ENCODE peak calls at places on chromosomes 7 and 10, in five cellular contexts. One of them, this sample, is unnamed.

GRCh38 chr10:124517466-124517865 is 55.8 kb downstream of the LHPP start:
- DNase-seq in cardiac fibroblast: no peak
- DNase-seq in Calu3: no peak
- DNase-seq in foreskin fibroblast: no peak
- DNase-seq in lower lobe of right lung: no peak
- DNase-seq in this sample: no peak

GRCh38 chr7:101200504-101200861 is 353 bp downstream of the MOGAT3 start:
- DNase-seq in cardiac fibroblast: no peak
- DNase-seq in Calu3: no peak
- DNase-seq in foreskin fibroblast: no peak
- DNase-seq in lower lobe of right lung: no peak
- DNase-seq in this sample: no peak

GRCh38 chr10:33143160-33143728 is 185.2 kb upstream of the ITGB1 start:
- DNase-seq in cardiac fibroblast: peak
- DNase-seq in Calu3: no peak
- DNase-seq in foreskin fibroblast: peak
- DNase-seq in lower lobe of right lung: no peak
- DNase-seq in this sample: no peak

GRCh38 chr10:3407208-3407607 is 234.6 kb upstream of the PITRM1 start:
- DNase-seq in cardiac fibroblast: peak
- DNase-seq in Calu3: no peak
- DNase-seq in foreskin fibroblast: no peak
- DNase-seq in lower lobe of right lung: no peak
- DNase-seq in this sample: no peak

GRCh38 chr7:110204527-110204926 is 886.4 kb upstream of the LRRN3 start:
- DNase-seq in cardiac fibroblast: peak
- DNase-seq in Calu3: peak
- DNase-seq in foreskin fibroblast: peak
- DNase-seq in lower lobe of right lung: no peak
- DNase-seq in this sample: peak

GRCh38 chr10:1117651-1118050 is 61.5 kb downstream of the WDR37 start:
- DNase-seq in cardiac fibroblast: no peak
- DNase-seq in Calu3: no peak
- DNase-seq in foreskin fibroblast: no peak
- DNase-seq in lower lobe of right lung: no peak
- DNase-seq in this sample: no peak

GRCh38 chr10:16856567-16856966 is 39.3 kb upstream of the RSU1 start:
- DNase-seq in cardiac fibroblast: peak
- DNase-seq in Calu3: no peak
- DNase-seq in foreskin fibroblast: no peak
- DNase-seq in lower lobe of right lung: no peak
- DNase-seq in this sample: peak

GRCh38 chr7:61111-61510 is 131.3 kb upstream of the FAM20C start:
- DNase-seq in cardiac fibroblast: no peak
- DNase-seq in Calu3: no peak
- DNase-seq in foreskin fibroblast: no peak
- DNase-seq in lower lobe of right lung: peak
- DNase-seq in this sample: no peak

GRCh38 chr10:26890956-26891355 is 30.2 kb upstream of the ABI1 start:
- DNase-seq in cardiac fibroblast: peak
- DNase-seq in Calu3: peak
- DNase-seq in foreskin fibroblast: peak
- DNase-seq in lower lobe of right lung: no peak
- DNase-seq in this sample: peak

GRCh38 chr10:55793024-55793423 is 568.0 kb downstream of the ZWINT start:
- DNase-seq in cardiac fibroblast: no peak
- DNase-seq in Calu3: no peak
- DNase-seq in foreskin fibroblast: no peak
- DNase-seq in lower lobe of right lung: no peak
- DNase-seq in this sample: no peak

GRCh38 chr10:124554085-124554858 is 92.6 kb downstream of the LHPP start:
- DNase-seq in cardiac fibroblast: no peak
- DNase-seq in Calu3: no peak
- DNase-seq in foreskin fibroblast: no peak
- DNase-seq in lower lobe of right lung: no peak
- DNase-seq in this sample: no peak

GRCh38 chr7:116173051-116174028 is 37.0 kb upstream of the TES start:
- DNase-seq in cardiac fibroblast: peak
- DNase-seq in Calu3: peak
- DNase-seq in foreskin fibroblast: peak
- DNase-seq in lower lobe of right lung: no peak
- DNase-seq in this sample: peak

GRCh38 chr10:71964669-71965515 is 697 bp downstream of the CHST3 start:
- DNase-seq in cardiac fibroblast: peak
- DNase-seq in Calu3: peak
- DNase-seq in foreskin fibroblast: peak
- DNase-seq in lower lobe of right lung: peak
- DNase-seq in this sample: peak

GRCh38 chr10:61971016-61971350 is 69.5 kb downstream of the ARID5B start:
- DNase-seq in cardiac fibroblast: peak
- DNase-seq in Calu3: no peak
- DNase-seq in foreskin fibroblast: no peak
- DNase-seq in lower lobe of right lung: no peak
- DNase-seq in this sample: no peak

GRCh38 chr7:132877578-132877977 is 204.3 kb downstream of the CHCHD3 start:
- DNase-seq in cardiac fibroblast: no peak
- DNase-seq in Calu3: no peak
- DNase-seq in foreskin fibroblast: no peak
- DNase-seq in lower lobe of right lung: no peak
- DNase-seq in this sample: no peak

GRCh38 chr7:25952277-25953057 is 199.5 kb upstream of the NFE2L3 start:
- DNase-seq in cardiac fibroblast: no peak
- DNase-seq in Calu3: peak
- DNase-seq in foreskin fibroblast: no peak
- DNase-seq in lower lobe of right lung: no peak
- DNase-seq in this sample: no peak

GRCh38 chr10:49404321-49404878 is 8.5 kb upstream of the DRGX start:
- DNase-seq in cardiac fibroblast: no peak
- DNase-seq in Calu3: no peak
- DNase-seq in foreskin fibroblast: no peak
- DNase-seq in lower lobe of right lung: no peak
- DNase-seq in this sample: no peak

GRCh38 chr7:150753826-150754603 is 16.8 kb downstream of the GIMAP5 start:
- DNase-seq in cardiac fibroblast: peak
- DNase-seq in Calu3: no peak
- DNase-seq in foreskin fibroblast: no peak
- DNase-seq in lower lobe of right lung: no peak
- DNase-seq in this sample: no peak

GRCh38 chr7:115864082-115864481 is 166.5 kb downstream of the TFEC start:
- DNase-seq in cardiac fibroblast: no peak
- DNase-seq in Calu3: no peak
- DNase-seq in foreskin fibroblast: no peak
- DNase-seq in lower lobe of right lung: no peak
- DNase-seq in this sample: no peak

GRCh38 chr10:10499839-10500238 is 517.8 kb upstream of the CELF2 start:
- DNase-seq in cardiac fibroblast: peak
- DNase-seq in Calu3: no peak
- DNase-seq in foreskin fibroblast: peak
- DNase-seq in lower lobe of right lung: no peak
- DNase-seq in this sample: no peak

GRCh38 chr7:127146746-127147536 is 105.8 kb downstream of the GRM8 start:
- DNase-seq in cardiac fibroblast: no peak
- DNase-seq in Calu3: no peak
- DNase-seq in foreskin fibroblast: no peak
- DNase-seq in lower lobe of right lung: no peak
- DNase-seq in this sample: no peak

GRCh38 chr10:30980951-30981616 is 50.6 kb downstream of the ZNF438 start:
- DNase-seq in cardiac fibroblast: peak
- DNase-seq in Calu3: peak
- DNase-seq in foreskin fibroblast: peak
- DNase-seq in lower lobe of right lung: no peak
- DNase-seq in this sample: no peak

GRCh38 chr7:81383848-81384247 is 386.0 kb downstream of the HGF start:
- DNase-seq in cardiac fibroblast: no peak
- DNase-seq in Calu3: no peak
- DNase-seq in foreskin fibroblast: no peak
- DNase-seq in lower lobe of right lung: no peak
- DNase-seq in this sample: no peak

GRCh38 chr7:148253629-148254028 is 336.9 kb upstream of the C7orf33 start:
- DNase-seq in cardiac fibroblast: no peak
- DNase-seq in Calu3: no peak
- DNase-seq in foreskin fibroblast: no peak
- DNase-seq in lower lobe of right lung: no peak
- DNase-seq in this sample: no peak

GRCh38 chr7:148260605-148261004 is 330.0 kb upstream of the C7orf33 start:
- DNase-seq in cardiac fibroblast: no peak
- DNase-seq in Calu3: no peak
- DNase-seq in foreskin fibroblast: no peak
- DNase-seq in lower lobe of right lung: no peak
- DNase-seq in this sample: no peak

GRCh38 chr7:148256433-148256832 is 334.1 kb upstream of the C7orf33 start:
- DNase-seq in cardiac fibroblast: no peak
- DNase-seq in Calu3: no peak
- DNase-seq in foreskin fibroblast: no peak
- DNase-seq in lower lobe of right lung: no peak
- DNase-seq in this sample: no peak

GRCh38 chr7:148255333-148255732 is 335.2 kb upstream of the C7orf33 start:
- DNase-seq in cardiac fibroblast: no peak
- DNase-seq in Calu3: no peak
- DNase-seq in foreskin fibroblast: no peak
- DNase-seq in lower lobe of right lung: no peak
- DNase-seq in this sample: no peak
- TF ChIP-seq CTCF in cardiac fibroblast: no peak
- TF ChIP-seq CTCF in Calu3: no peak
- TF ChIP-seq CTCF in foreskin fibroblast: no peak
- TF ChIP-seq CTCF in lower lobe of right lung: no peak
- TF ChIP-seq CTCF in this sample: peak

GRCh38 chr10:23035569-23035968 is 59.8 kb upstream of the MSRB2 start:
- DNase-seq in cardiac fibroblast: peak
- DNase-seq in Calu3: peak
- DNase-seq in foreskin fibroblast: no peak
- DNase-seq in lower lobe of right lung: no peak
- DNase-seq in this sample: peak
- TF ChIP-seq CTCF in cardiac fibroblast: peak
- TF ChIP-seq CTCF in Calu3: peak
- TF ChIP-seq CTCF in foreskin fibroblast: peak
- TF ChIP-seq CTCF in lower lobe of right lung: no peak
- TF ChIP-seq CTCF in this sample: peak

DNA sequence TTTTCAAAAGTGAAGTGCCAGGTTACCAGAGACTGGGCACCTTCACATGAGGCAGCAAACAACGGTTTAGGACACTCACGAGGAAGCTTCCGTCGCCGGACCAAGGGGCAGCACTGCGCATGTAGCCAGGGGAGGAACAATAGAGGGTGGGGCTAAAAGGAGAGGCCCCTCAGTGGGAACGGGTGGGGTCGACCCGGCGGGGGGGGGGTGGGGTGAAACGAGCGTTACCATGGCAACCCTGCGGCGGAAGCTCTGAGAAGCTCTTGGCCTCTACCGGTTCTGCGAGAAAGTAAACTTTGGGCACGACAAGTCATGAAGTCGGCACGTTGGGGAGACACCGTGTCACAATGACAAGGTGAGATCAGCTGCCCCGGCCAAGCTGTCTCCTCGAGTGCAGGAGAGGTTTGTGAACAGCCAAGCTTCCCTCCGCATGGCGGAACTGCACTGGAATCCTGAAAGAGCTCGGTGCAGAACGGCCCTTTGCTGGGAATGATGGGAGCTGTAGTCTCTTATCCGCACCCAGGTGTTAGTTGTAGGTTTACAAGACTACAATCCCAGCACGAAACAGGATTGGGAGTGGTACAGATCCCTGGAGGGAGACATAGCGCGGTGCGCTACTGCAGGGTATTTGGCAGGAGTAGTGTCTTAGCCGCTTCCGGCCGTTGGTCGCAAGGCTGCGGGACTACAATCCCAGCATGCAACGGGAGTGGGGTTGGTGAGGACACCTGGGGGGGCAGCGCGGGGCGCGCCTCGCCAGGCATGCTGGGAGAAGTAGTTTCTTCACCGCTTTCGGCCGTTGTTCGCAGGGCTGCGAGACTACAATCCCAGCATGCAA is 72.8 kb upstream of the ZNF722 start:
- DNase-seq in cardiac fibroblast: peak
- DNase-seq in Calu3: peak
- DNase-seq in foreskin fibroblast: no peak
- DNase-seq in lower lobe of right lung: peak
- DNase-seq in this sample: no peak
- TF ChIP-seq CTCF in cardiac fibroblast: no peak
- TF ChIP-seq CTCF in Calu3: no peak
- TF ChIP-seq CTCF in foreskin fibroblast: no peak
- TF ChIP-seq CTCF in lower lobe of right lung: no peak
- TF ChIP-seq CTCF in this sample: no peak

GRCh38 chr10:132395704-132396494 is 1.1 kb upstream of the PWWP2B start:
- DNase-seq in cardiac fibroblast: peak
- DNase-seq in Calu3: no peak
- DNase-seq in foreskin fibroblast: no peak
- DNase-seq in lower lobe of right lung: peak
- DNase-seq in this sample: peak
- TF ChIP-seq CTCF in cardiac fibroblast: no peak
- TF ChIP-seq CTCF in Calu3: no peak
- TF ChIP-seq CTCF in foreskin fibroblast: no peak
- TF ChIP-seq CTCF in lower lobe of right lung: no peak
- TF ChIP-seq CTCF in this sample: no peak

DNA sequence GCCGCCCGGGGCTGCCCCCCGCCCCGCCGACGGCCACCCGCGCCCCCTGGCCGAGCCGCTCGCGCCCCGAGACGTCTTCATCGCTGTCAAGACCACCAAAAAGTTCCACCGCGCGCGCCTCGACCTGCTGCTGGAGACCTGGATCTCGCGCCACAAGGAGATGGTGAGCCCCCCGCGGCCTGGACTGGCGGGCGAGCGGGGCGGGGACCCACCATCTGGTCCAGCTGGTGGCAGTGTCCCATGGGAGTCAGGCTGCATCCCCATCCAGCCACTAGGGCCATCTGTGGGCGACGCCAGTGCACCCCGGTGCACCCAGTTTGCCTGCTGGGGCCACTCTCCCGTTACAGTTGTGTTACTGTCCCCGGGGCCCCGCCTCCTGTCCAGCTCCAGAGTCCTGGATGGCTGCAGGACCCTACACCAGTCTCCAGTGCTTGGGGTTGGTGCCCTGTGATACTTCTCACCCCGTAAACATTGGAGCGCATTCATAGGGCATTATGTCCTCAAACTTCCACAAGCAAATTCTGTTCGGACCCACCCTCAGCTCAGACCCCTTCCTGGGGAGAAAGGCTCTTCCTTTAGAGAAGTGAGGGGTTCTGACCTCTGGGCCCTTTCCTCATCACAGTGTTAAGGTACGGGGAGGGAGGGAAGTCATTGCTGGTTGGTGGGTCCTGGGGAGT is 695 bp downstream of the LFNG start:
- DNase-seq in cardiac fibroblast: no peak
- DNase-seq in Calu3: peak
- DNase-seq in foreskin fibroblast: no peak
- DNase-seq in lower lobe of right lung: peak
- DNase-seq in this sample: no peak
- TF ChIP-seq CTCF in cardiac fibroblast: no peak
- TF ChIP-seq CTCF in Calu3: no peak
- TF ChIP-seq CTCF in foreskin fibroblast: no peak
- TF ChIP-seq CTCF in lower lobe of right lung: peak
- TF ChIP-seq CTCF in this sample: no peak

GRCh38 chr7:50335795-50336754 is 31.6 kb downstream of the IKZF1 start:
- DNase-seq in cardiac fibroblast: no peak
- DNase-seq in Calu3: no peak
- DNase-seq in foreskin fibroblast: no peak
- DNase-seq in lower lobe of right lung: no peak
- DNase-seq in this sample: no peak
- TF ChIP-seq CTCF in cardiac fibroblast: no peak
- TF ChIP-seq CTCF in Calu3: no peak
- TF ChIP-seq CTCF in foreskin fibroblast: no peak
- TF ChIP-seq CTCF in lower lobe of right lung: no peak
- TF ChIP-seq CTCF in this sample: no peak